ENCODE peak calls at places on chromosome X, in six cellular contexts. X is mucosa of descending colon, M is GM13976, I is left ventricle myocardium inferior, O is kidney, A is Panc1. T is an unnamed sample.

GRCh38 chrX:135185795-135186443 is 14.7 kb upstream of the CT55 start:
- DNase-seq in M (peak; percentile 48), O (no peak), I (no peak), A (peak; percentile 54), X (peak; percentile 26), T (no peak)

GRCh38 chrX:102599084-102599949 is at the start of gene ARMCX5:
- DNase-seq in O (peak; percentile 79), I (peak; percentile 51), A (peak; percentile 80), X (peak; percentile 86), M (peak; percentile 21), T (no peak)

GRCh38 chrX:53479295-53479694 is 45.1 kb upstream of the HSD17B10 start:
- DNase-seq in A (no peak), M (no peak), X (no peak), O (no peak), I (no peak), T (no peak)

GRCh38 chrX:1727531-1728027 is 112.7 kb downstream of the ASMT start:
- DNase-seq in M (no peak), O (no peak), I (no peak), A (peak; percentile 13), X (no peak), T (no peak)

GRCh38 chrX:12360991-12361598 is 222.8 kb downstream of the FRMPD4 start:
- DNase-seq in X (no peak), I (no peak), O (no peak), M (no peak), A (no peak), T (no peak)

GRCh38 chrX:22135171-22135711 is 103.1 kb downstream of the PHEX start:
- DNase-seq in X (no peak), M (no peak), I (no peak), A (no peak), O (no peak), T (no peak)

GRCh38 chrX:107826286-107827136 is 845 bp downstream of the MID2 start:
- DNase-seq in A (no peak), X (peak; percentile 16), M (peak; percentile 45), I (peak; percentile 25), O (peak; percentile 78), T (no peak)

GRCh38 chrX:140712413-140713173 is 3.0 kb downstream of the LINC00632 start:
- DNase-seq in A (no peak), M (no peak), O (peak; percentile 78), I (peak; percentile 39), X (peak; percentile 12), T (no peak)

GRCh38 chrX:17086317-17086716 is 139.9 kb downstream of the REPS2 start:
- DNase-seq in A (no peak), X (no peak), I (no peak), O (no peak), M (no peak), T (no peak)

GRCh38 chrX:19879742-19880378 is 7.5 kb downstream of the SH3KBP1 start:
- DNase-seq in O (no peak), A (no peak), M (no peak), I (no peak), X (no peak), T (no peak)

GRCh38 chrX:39307488-39307887 is 506.2 kb downstream of the MID1IP1 start:
- DNase-seq in M (no peak), O (no peak), I (no peak), X (no peak), A (no peak), T (no peak)

GRCh38 chrX:9519546-9520210 is 54.8 kb downstream of the TBL1X start:
- DNase-seq in I (no peak), O (no peak), A (no peak), M (no peak), X (no peak), T (no peak)

GRCh38 chrX:20421275-20421674 is 154.6 kb upstream of the RPS6KA3 start:
- DNase-seq in A (no peak), M (no peak), O (no peak), X (no peak), I (no peak), T (no peak)

GRCh38 chrX:4268676-4269075 is 555.2 kb upstream of the PRKX start:
- DNase-seq in A (no peak), I (no peak), O (no peak), M (no peak), X (no peak), T (no peak)

GRCh38 chrX:49071877-49072711 is 1.7 kb downstream of the PRAF2 start:
- DNase-seq in O (peak; percentile 94), I (peak; percentile 72), A (no peak), M (no peak), X (peak; percentile 67), T (no peak)

GRCh38 chrX:78366576-78366975 is 39.2 kb upstream of the CYSLTR1 start:
- DNase-seq in I (no peak), M (no peak), X (no peak), A (no peak), O (no peak), T (no peak)
- TF ChIP-seq CTCF in I (no peak), M (no peak), X (no peak), A (no peak), O (no peak), T (no peak)

GRCh38 chrX:153573999-153574398 is 24.9 kb downstream of the CCNQ start:
- DNase-seq in M (peak; percentile 43), I (no peak), A (no peak), O (no peak), X (no peak), T (no peak)
- TF ChIP-seq CTCF in M (no peak), I (no peak), A (no peak), O (no peak), X (no peak), T (no peak)

DNA sequence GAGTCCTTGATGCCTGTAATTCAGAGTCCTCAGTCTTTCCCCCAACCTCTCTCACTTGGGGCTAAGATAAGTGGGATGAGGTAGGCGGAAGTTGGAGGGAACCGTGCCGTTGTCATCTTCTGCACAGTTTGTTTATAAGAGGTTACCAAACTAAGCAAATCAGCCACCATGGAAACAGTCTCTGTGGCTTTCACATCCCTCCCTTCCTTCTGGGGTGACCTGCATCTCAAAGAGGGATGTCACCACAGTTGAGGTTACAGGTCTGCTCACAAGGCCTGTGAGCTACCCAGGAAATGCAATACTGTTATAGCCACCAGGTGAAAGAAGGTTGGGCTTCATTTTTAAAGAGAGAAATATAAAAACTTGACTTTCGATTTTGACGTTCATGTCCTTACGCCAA is 26.3 kb downstream of the RTL5 start:
- DNase-seq in I (no peak), O (no peak), A (no peak), M (peak; percentile 56), X (no peak), T (no peak)
- TF ChIP-seq CTCF in I (no peak), O (no peak), A (no peak), M (no peak), X (no peak), T (no peak)

GRCh38 chrX:103864149-103864548 is 32.1 kb upstream of the RAB9B start:
- DNase-seq in M (no peak), A (no peak), X (no peak), O (no peak), I (no peak), T (no peak)
- TF ChIP-seq CTCF in M (no peak), A (no peak), X (no peak), O (no peak), I (no peak), T (no peak)

GRCh38 chrX:34332336-34332735 is 200.2 kb upstream of the FAM47A start:
- DNase-seq in X (no peak), A (no peak), I (no peak), M (no peak), O (no peak), T (no peak)
- TF ChIP-seq CTCF in X (no peak), A (peak; percentile 32), I (no peak), M (no peak), O (no peak), T (peak; percentile 49)

GRCh38 chrX:130981836-130982235 is 76.3 kb upstream of the ARHGAP36 start:
- DNase-seq in I (no peak), O (no peak), A (no peak), M (no peak), X (no peak), T (no peak)

GRCh38 chrX:130974323-130974722 is 71.3 kb upstream of the ENOX2 start:
- DNase-seq in A (no peak), X (no peak), I (no peak), M (no peak), O (no peak), T (no peak)

GRCh38 chrX:130975947-130976346 is 72.9 kb upstream of the ENOX2 start:
- DNase-seq in X (peak; percentile 66), I (no peak), M (no peak), A (peak; percentile 22), O (no peak), T (no peak)
- TF ChIP-seq CTCF in X (no peak), I (peak; percentile 58), M (peak; percentile 30), A (peak; percentile 74), O (peak; percentile 33), T (peak; percentile 90)

DNA sequence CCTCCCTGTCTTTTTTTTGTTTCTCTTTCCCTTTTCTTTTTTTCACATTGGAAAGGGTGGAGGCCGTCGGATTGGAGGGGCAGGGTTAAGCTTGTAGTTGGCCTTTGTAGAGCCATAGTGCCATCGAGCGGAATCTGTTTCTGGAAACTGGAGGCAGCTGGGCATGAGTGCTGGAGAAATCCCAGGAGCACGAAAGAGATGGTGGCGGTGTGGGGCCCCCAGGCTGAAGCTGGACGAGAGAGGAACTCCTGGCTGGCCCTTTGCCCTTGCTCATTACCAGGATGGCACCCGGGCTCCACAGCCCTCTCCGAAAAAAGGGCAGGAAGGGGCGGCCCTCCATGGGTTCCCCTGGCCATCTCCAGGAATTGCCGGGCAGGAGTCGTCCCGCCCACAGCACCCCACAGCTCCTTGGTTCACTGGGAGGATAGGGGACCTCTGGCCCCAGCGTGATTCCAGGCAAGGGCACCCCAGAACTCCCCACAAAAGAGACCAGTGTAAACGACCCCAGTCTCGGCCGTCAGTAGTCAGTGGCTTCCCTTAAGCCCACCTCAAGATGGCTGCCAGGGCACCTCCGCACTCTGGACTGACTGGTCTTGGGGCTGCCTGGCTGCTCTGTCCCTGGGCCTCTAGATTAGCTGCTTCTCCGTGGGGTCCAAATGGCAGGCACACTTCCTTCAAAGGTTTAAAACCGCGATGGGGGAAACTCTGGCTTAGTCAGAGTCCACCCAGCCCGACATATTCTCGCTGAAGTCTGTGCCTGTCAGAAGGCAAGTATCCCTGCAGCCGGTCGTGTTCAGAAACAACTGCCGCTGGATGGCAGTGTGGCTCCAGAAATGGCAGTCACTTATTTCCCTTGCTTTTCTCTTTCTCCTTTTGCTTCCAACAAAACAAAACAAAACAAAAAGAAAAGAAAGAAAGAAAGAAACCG is 74.1 kb downstream of the NBDY start:
- DNase-seq in I (peak; percentile 36), A (peak; percentile 10), O (peak; percentile 87), X (peak; percentile 25), M (peak; percentile 36), T (no peak)
- TF ChIP-seq CTCF in I (peak; percentile 55), A (peak; percentile 70), O (peak; percentile 51), X (no peak), M (peak; percentile 46), T (peak; percentile 61)

DNA sequence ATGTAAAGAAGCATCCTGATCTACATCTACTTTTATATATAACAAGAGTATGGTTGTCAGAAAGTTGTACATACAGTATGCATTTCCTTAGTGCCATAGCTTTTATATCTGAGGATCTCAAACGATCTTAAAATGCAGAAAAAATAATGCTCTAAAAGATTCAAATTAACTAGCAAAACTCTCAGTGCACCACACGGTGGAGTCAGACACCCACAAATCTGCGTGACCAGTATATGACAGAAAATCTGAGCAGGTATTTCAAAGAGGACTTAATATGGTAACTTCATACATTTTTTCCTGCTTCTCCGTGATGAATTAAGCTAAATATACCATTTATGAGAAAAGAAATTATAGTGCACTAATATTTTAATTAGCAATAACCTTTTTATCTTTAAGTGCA is 803.0 kb downstream of the DMD start:
- DNase-seq in O (no peak), I (no peak), X (peak; percentile 1), A (no peak), M (peak; percentile 1), T (no peak)
- TF ChIP-seq CTCF in O (no peak), I (no peak), X (no peak), A (no peak), M (peak; percentile 33), T (peak; percentile 71)

T was measured in chondrocyte.